ENCODE peak calls at places on chromosomes 13 and 19, in eight cellular contexts. One of them, this sample, is unnamed.

GRCh38 chr13:43757266-43757665 is 29.5 kb downstream of the ENOX1 start:
- DNase-seq in KG1: no peak
- DNase-seq in MV-4-11: no peak
- DNase-seq in NCI-H187: no peak
- DNase-seq in choroid plexus epithelial cell: no peak
- DNase-seq in SW480: no peak
- DNase-seq in stimulated activated CD8-positive, alpha-beta memory T cell treated with anti-CD3 and anti-CD28 coated beads, Interleukin-12 subunit alpha, Interleukin-12 subunit beta, amount 100 ng/mL, for 4 hours: no peak
- DNase-seq in activated CD4-positive, alpha-beta T cell treated with anti-CD3 and anti-CD28 coated beads, Interleukin-2, amount 50 U/mL, for 48 hours: no peak
- DNase-seq in this sample: no peak

GRCh38 chr19:2123682-2124387 is 27.1 kb downstream of the IZUMO4 start:
- DNase-seq in MV-4-11: no peak
- DNase-seq in stimulated activated CD8-positive, alpha-beta memory T cell treated with anti-CD3 and anti-CD28 coated beads, Interleukin-12 subunit alpha, Interleukin-12 subunit beta, amount 100 ng/mL, for 4 hours: no peak
- DNase-seq in SW480: no peak
- DNase-seq in activated CD4-positive, alpha-beta T cell treated with anti-CD3 and anti-CD28 coated beads, Interleukin-2, amount 50 U/mL, for 48 hours: peak
- DNase-seq in choroid plexus epithelial cell: peak
- DNase-seq in NCI-H187: no peak
- DNase-seq in KG1: no peak
- DNase-seq in this sample: no peak

GRCh38 chr19:45676851-45677263 is 8.8 kb downstream of the GIPR start:
- DNase-seq in MV-4-11: no peak
- DNase-seq in activated CD4-positive, alpha-beta T cell treated with anti-CD3 and anti-CD28 coated beads, Interleukin-2, amount 50 U/mL, for 48 hours: peak
- DNase-seq in choroid plexus epithelial cell: no peak
- DNase-seq in stimulated activated CD8-positive, alpha-beta memory T cell treated with anti-CD3 and anti-CD28 coated beads, Interleukin-12 subunit alpha, Interleukin-12 subunit beta, amount 100 ng/mL, for 4 hours: peak
- DNase-seq in KG1: no peak
- DNase-seq in NCI-H187: no peak
- DNase-seq in SW480: peak
- DNase-seq in this sample: no peak

GRCh38 chr19:47063874-47064273 is 15.4 kb upstream of the TMEM160 start:
- DNase-seq in MV-4-11: no peak
- DNase-seq in stimulated activated CD8-positive, alpha-beta memory T cell treated with anti-CD3 and anti-CD28 coated beads, Interleukin-12 subunit alpha, Interleukin-12 subunit beta, amount 100 ng/mL, for 4 hours: no peak
- DNase-seq in choroid plexus epithelial cell: no peak
- DNase-seq in activated CD4-positive, alpha-beta T cell treated with anti-CD3 and anti-CD28 coated beads, Interleukin-2, amount 50 U/mL, for 48 hours: no peak
- DNase-seq in KG1: no peak
- DNase-seq in NCI-H187: no peak
- DNase-seq in SW480: no peak
- DNase-seq in this sample: no peak

GRCh38 chr19:41000310-41000737 is 9.2 kb downstream of the CYP2B6 start:
- DNase-seq in MV-4-11: no peak
- DNase-seq in stimulated activated CD8-positive, alpha-beta memory T cell treated with anti-CD3 and anti-CD28 coated beads, Interleukin-12 subunit alpha, Interleukin-12 subunit beta, amount 100 ng/mL, for 4 hours: no peak
- DNase-seq in NCI-H187: no peak
- DNase-seq in SW480: peak
- DNase-seq in choroid plexus epithelial cell: peak
- DNase-seq in KG1: no peak
- DNase-seq in activated CD4-positive, alpha-beta T cell treated with anti-CD3 and anti-CD28 coated beads, Interleukin-2, amount 50 U/mL, for 48 hours: no peak
- DNase-seq in this sample: no peak

GRCh38 chr19:3450796-3451411 is 29.4 kb downstream of the SMIM24 start:
- DNase-seq in NCI-H187: no peak
- DNase-seq in MV-4-11: peak
- DNase-seq in SW480: peak
- DNase-seq in stimulated activated CD8-positive, alpha-beta memory T cell treated with anti-CD3 and anti-CD28 coated beads, Interleukin-12 subunit alpha, Interleukin-12 subunit beta, amount 100 ng/mL, for 4 hours: no peak
- DNase-seq in activated CD4-positive, alpha-beta T cell treated with anti-CD3 and anti-CD28 coated beads, Interleukin-2, amount 50 U/mL, for 48 hours: no peak
- DNase-seq in choroid plexus epithelial cell: peak
- DNase-seq in KG1: no peak
- DNase-seq in this sample: no peak

GRCh38 chr13:74423434-74423833 is 289.2 kb upstream of the KLF12 start:
- DNase-seq in activated CD4-positive, alpha-beta T cell treated with anti-CD3 and anti-CD28 coated beads, Interleukin-2, amount 50 U/mL, for 48 hours: no peak
- DNase-seq in choroid plexus epithelial cell: peak
- DNase-seq in MV-4-11: no peak
- DNase-seq in stimulated activated CD8-positive, alpha-beta memory T cell treated with anti-CD3 and anti-CD28 coated beads, Interleukin-12 subunit alpha, Interleukin-12 subunit beta, amount 100 ng/mL, for 4 hours: no peak
- DNase-seq in SW480: no peak
- DNase-seq in NCI-H187: no peak
- DNase-seq in KG1: no peak
- DNase-seq in this sample: no peak

GRCh38 chr13:39401091-39401647 is 201.8 kb downstream of the LHFPL6 start:
- DNase-seq in choroid plexus epithelial cell: no peak
- DNase-seq in activated CD4-positive, alpha-beta T cell treated with anti-CD3 and anti-CD28 coated beads, Interleukin-2, amount 50 U/mL, for 48 hours: no peak
- DNase-seq in MV-4-11: peak
- DNase-seq in SW480: no peak
- DNase-seq in NCI-H187: no peak
- DNase-seq in KG1: no peak
- DNase-seq in stimulated activated CD8-positive, alpha-beta memory T cell treated with anti-CD3 and anti-CD28 coated beads, Interleukin-12 subunit alpha, Interleukin-12 subunit beta, amount 100 ng/mL, for 4 hours: no peak
- DNase-seq in this sample: no peak

GRCh38 chr19:7868671-7869452 is 5.3 kb downstream of the PRR36 start:
- DNase-seq in SW480: peak
- DNase-seq in activated CD4-positive, alpha-beta T cell treated with anti-CD3 and anti-CD28 coated beads, Interleukin-2, amount 50 U/mL, for 48 hours: peak
- DNase-seq in KG1: peak
- DNase-seq in NCI-H187: peak
- DNase-seq in stimulated activated CD8-positive, alpha-beta memory T cell treated with anti-CD3 and anti-CD28 coated beads, Interleukin-12 subunit alpha, Interleukin-12 subunit beta, amount 100 ng/mL, for 4 hours: peak
- DNase-seq in choroid plexus epithelial cell: peak
- DNase-seq in MV-4-11: peak
- DNase-seq in this sample: peak

GRCh38 chr13:33016414-33017409 is at the start of gene KL:
- DNase-seq in activated CD4-positive, alpha-beta T cell treated with anti-CD3 and anti-CD28 coated beads, Interleukin-2, amount 50 U/mL, for 48 hours: peak
- DNase-seq in KG1: no peak
- DNase-seq in NCI-H187: no peak
- DNase-seq in stimulated activated CD8-positive, alpha-beta memory T cell treated with anti-CD3 and anti-CD28 coated beads, Interleukin-12 subunit alpha, Interleukin-12 subunit beta, amount 100 ng/mL, for 4 hours: no peak
- DNase-seq in MV-4-11: no peak
- DNase-seq in choroid plexus epithelial cell: no peak
- DNase-seq in SW480: peak
- DNase-seq in this sample: peak

GRCh38 chr13:46569471-46569870 is 16.5 kb downstream of the LRCH1 start:
- DNase-seq in choroid plexus epithelial cell: no peak
- DNase-seq in activated CD4-positive, alpha-beta T cell treated with anti-CD3 and anti-CD28 coated beads, Interleukin-2, amount 50 U/mL, for 48 hours: no peak
- DNase-seq in KG1: no peak
- DNase-seq in NCI-H187: no peak
- DNase-seq in MV-4-11: no peak
- DNase-seq in SW480: no peak
- DNase-seq in stimulated activated CD8-positive, alpha-beta memory T cell treated with anti-CD3 and anti-CD28 coated beads, Interleukin-12 subunit alpha, Interleukin-12 subunit beta, amount 100 ng/mL, for 4 hours: no peak
- DNase-seq in this sample: no peak

GRCh38 chr19:2543463-2544442 is 67.8 kb downstream of the GADD45B start:
- DNase-seq in KG1: peak
- DNase-seq in MV-4-11: peak
- DNase-seq in NCI-H187: no peak
- DNase-seq in SW480: peak
- DNase-seq in choroid plexus epithelial cell: peak
- DNase-seq in activated CD4-positive, alpha-beta T cell treated with anti-CD3 and anti-CD28 coated beads, Interleukin-2, amount 50 U/mL, for 48 hours: peak
- DNase-seq in stimulated activated CD8-positive, alpha-beta memory T cell treated with anti-CD3 and anti-CD28 coated beads, Interleukin-12 subunit alpha, Interleukin-12 subunit beta, amount 100 ng/mL, for 4 hours: peak
- DNase-seq in this sample: peak

This sample was measured in activated CD8-positive, alpha-beta memory T cell treated with anti-CD3 and anti-CD28 coated beads for 24 hours.